ENCODE peak calls at places on chromosomes 13 and 19, in six cellular contexts. E is mesendoderm; D is transverse colon; V is cardiac fibroblast; M is psoas muscle; T is CD4-positive, CD25-positive, alpha-beta regulatory T cell. G is an unnamed sample.
A peak's percentile ranks its signal among the peaks of the same experiment; 100 is the strongest.

GRCh38 chr13:102901615-102902305 is 55.9 kb downstream of the ERCC5 start:
- DNase-seq in E (no peak), D (no peak), V (peak; percentile 44), M (no peak), T (no peak), G (peak; percentile 5)

GRCh38 chr19:30664358-30665058 is 292.3 kb downstream of the ZNF536 start:
- DNase-seq in E (peak; percentile 63), D (no peak), V (peak; percentile 27), M (no peak), T (no peak), G (no peak)

GRCh38 chr13:49791214-49791752 is 1.2 kb downstream of the KPNA3 start:
- DNase-seq in E (peak; percentile 74), D (peak; percentile 26), V (peak; percentile 41), M (no peak), T (no peak), G (peak; percentile 8)

GRCh38 chr13:44792096-44792495 is 197.2 kb downstream of the NUFIP1 start:
- DNase-seq in E (no peak), D (no peak), V (no peak), M (no peak), T (no peak), G (no peak)

GRCh38 chr13:79481685-79482052 is 714 bp downstream of the NDFIP2 start:
- DNase-seq in E (no peak), D (peak; percentile 44), V (no peak), M (no peak), T (peak; percentile 4), G (no peak)

GRCh38 chr13:111975539-111976473 is 91.1 kb upstream of the SOX1 start:
- DNase-seq in E (no peak), D (no peak), V (no peak), M (no peak), T (no peak), G (no peak)

GRCh38 chr19:46189971-46190335 is 39.6 kb upstream of the IGFL1 start:
- DNase-seq in E (no peak), D (no peak), V (no peak), M (no peak), T (no peak), G (no peak)

GRCh38 chr19:42185281-42185680 is 32.2 kb downstream of the DEDD2 start:
- DNase-seq in E (no peak), D (no peak), V (peak; percentile 18), M (no peak), T (no peak), G (peak; percentile 22)

GRCh38 chr19:13588953-13589833 is 82.9 kb upstream of the CACNA1A start:
- DNase-seq in E (peak; percentile 66), D (peak; percentile 72), V (peak; percentile 60), M (peak; percentile 77), T (peak; percentile 60), G (no peak)

GRCh38 chr19:42199440-42200115 is 17.9 kb downstream of the DEDD2 start:
- DNase-seq in E (peak; percentile 42), D (peak; percentile 53), V (no peak), M (peak; percentile 66), T (peak; percentile 50), G (no peak)

GRCh38 chr19:19087676-19088075 is 23.9 kb downstream of the SLC25A42 start:
- DNase-seq in E (no peak), D (no peak), V (no peak), M (no peak), T (no peak), G (no peak)

GRCh38 chr19:47545061-47545948 is 27.6 kb downstream of the ZNF541 start:
- DNase-seq in E (no peak), D (no peak), V (no peak), M (no peak), T (no peak), G (no peak)

GRCh38 chr19:3657395-3657769 is 30.8 kb upstream of the CACTIN start:
- DNase-seq in E (no peak), D (no peak), V (no peak), M (no peak), T (no peak), G (no peak)

GRCh38 chr19:15197275-15198005 is 3.4 kb downstream of the NOTCH3 start:
- DNase-seq in E (no peak), D (no peak), V (peak; percentile 45), M (no peak), T (no peak), G (no peak)

GRCh38 chr19:15196683-15197005 is 4.2 kb downstream of the NOTCH3 start:
- DNase-seq in E (no peak), D (no peak), V (no peak), M (no peak), T (no peak), G (no peak)

GRCh38 chr19:15195987-15196682 is 4.7 kb downstream of the NOTCH3 start:
- DNase-seq in E (peak; percentile 89), D (peak; percentile 88), V (peak; percentile 36), M (no peak), T (no peak), G (no peak)

GRCh38 chr19:15194938-15195337 is 5.9 kb downstream of the NOTCH3 start:
- DNase-seq in E (no peak), D (no peak), V (peak; percentile 78), M (no peak), T (no peak), G (peak; percentile 77)

GRCh38 chr19:15195381-15195964 is 5.3 kb downstream of the NOTCH3 start:
- DNase-seq in E (peak; percentile 82), D (peak; percentile 29), V (peak; percentile 83), M (peak; percentile 77), T (no peak), G (peak; percentile 42)
- H3K4me3 ChIP-seq in E (peak overlapping the region; percentile 29), D (peak overlapping the region; percentile 47), V (peak overlapping the region; percentile 34), M (peak overlapping the region; percentile 41), T (no peak overlapping the region), G (peak overlapping the region; percentile 33)

DNA sequence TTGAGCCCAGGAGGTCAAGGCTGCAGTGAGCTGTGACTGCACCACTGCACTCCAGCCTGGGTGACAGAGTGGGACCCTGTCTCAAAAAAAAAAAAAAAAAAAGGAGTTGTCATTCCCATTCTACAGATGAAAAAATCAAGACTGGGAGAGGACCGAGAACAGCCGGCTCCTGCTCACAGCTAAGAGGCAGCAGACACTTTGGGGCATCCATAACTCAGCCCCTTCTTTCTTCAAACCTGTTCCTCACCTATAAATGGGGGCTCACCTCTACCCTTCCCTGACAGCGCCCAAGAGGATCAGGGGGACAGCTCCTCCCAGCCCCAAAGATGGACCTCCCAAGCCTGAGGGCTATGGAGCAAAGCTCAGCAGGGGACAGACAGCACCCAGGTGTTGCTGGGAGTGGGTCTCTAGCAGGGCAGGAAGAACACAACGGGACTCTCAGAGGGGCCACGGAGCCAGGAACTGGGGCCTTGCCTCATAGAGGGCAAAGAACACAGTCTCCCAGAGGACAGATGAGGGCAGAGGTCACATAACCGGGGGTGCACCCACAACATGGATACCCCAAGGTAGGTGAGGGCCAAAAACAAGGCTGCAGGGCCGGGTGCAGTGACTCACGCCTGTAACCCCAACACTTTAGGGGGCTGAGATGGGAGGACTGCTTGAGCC is 3.4 kb upstream of the KLF16 start:
- DNase-seq in E (no peak), D (no peak), V (no peak), M (no peak), T (no peak), G (no peak)
- H3K4me3 ChIP-seq in E (no peak overlapping the region), D (no peak overlapping the region), V (no peak overlapping the region), M (no peak overlapping the region), T (no peak overlapping the region), G (no peak overlapping the region)

DNA sequence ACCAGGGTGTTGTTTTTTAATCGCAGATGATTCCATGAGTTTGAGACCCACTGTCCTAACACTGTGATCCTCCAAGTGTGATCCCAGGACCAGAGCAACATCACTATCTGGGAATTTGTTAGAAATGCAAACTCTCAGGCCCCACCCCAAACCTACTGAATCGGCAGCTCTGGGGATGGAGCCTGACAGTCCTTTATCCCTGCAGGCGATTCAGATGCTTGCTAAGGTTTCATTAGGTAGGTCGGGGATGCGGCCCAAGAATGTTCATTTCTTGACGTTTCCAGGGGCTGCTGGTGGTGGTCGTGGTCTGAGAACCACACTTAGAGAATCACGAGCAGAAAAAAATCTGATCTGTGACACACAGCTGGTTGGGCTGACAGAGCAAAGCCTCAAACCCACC is 1.4 kb upstream of the FARP1 start:
- DNase-seq in E (peak; percentile 74), D (no peak), V (no peak), M (no peak), T (no peak), G (no peak)
- H3K4me3 ChIP-seq in E (no peak overlapping the region), D (no peak overlapping the region), V (no peak overlapping the region), M (no peak overlapping the region), T (no peak overlapping the region), G (no peak overlapping the region)

GRCh38 chr13:113053376-113053775 is 52.2 kb upstream of the F7 start:
- DNase-seq in E (no peak), D (no peak), V (no peak), M (peak; percentile 25), T (no peak), G (no peak)
- H3K4me3 ChIP-seq in E (no peak overlapping the region), D (no peak overlapping the region), V (no peak overlapping the region), M (no peak overlapping the region), T (no peak overlapping the region), G (no peak overlapping the region)

G was measured in astrocyte.